ENCODE peak calls at places on chromosomes 12 and 14, in seven cellular contexts. B, R, C, N, V, W and I are unnamed samples.

GRCh38 chr14:23513466-23514008 is 38.0 kb downstream of the ZFHX2 start:
- DNase-seq in B (no peak), R (no peak), C (no peak), N (no peak), V (no peak), W (no peak), I (no peak)

GRCh38 chr12:108620236-108620879 is 13.3 kb downstream of the SELPLG start:
- DNase-seq in B (no peak), R (no peak), C (no peak), N (no peak), V (no peak), W (no peak), I (peak)

GRCh38 chr12:20415013-20415412 is 46.7 kb downstream of the PDE3A start:
- DNase-seq in B (no peak), R (no peak), C (no peak), N (no peak), V (no peak), W (no peak), I (no peak)

GRCh38 chr12:107884769-107885694 is 110.5 kb downstream of the ASCL4 start:
- DNase-seq in B (peak), R (peak), C (peak), N (no peak), V (peak), W (peak), I (peak)

GRCh38 chr12:575129-575502 is 88.1 kb downstream of the NINJ2 start:
- DNase-seq in B (peak), R (no peak), C (peak), N (no peak), V (no peak), W (no peak), I (no peak)

GRCh38 chr12:50411051-50411660 is 10.5 kb downstream of the LARP4 start:
- DNase-seq in B (no peak), R (no peak), C (no peak), N (no peak), V (no peak), W (no peak), I (peak)

GRCh38 chr14:99190696-99191662 is 81.0 kb downstream of the BCL11B start:
- DNase-seq in B (no peak), R (no peak), C (no peak), N (no peak), V (no peak), W (peak), I (no peak)

GRCh38 chr14:64845878-64846277 is 33.8 kb downstream of the SPTB start:
- DNase-seq in B (no peak), R (no peak), C (no peak), N (no peak), V (no peak), W (peak), I (no peak)

GRCh38 chr12:105393586-105393985 is 63.1 kb downstream of the C12orf75 start:
- DNase-seq in B (no peak), R (no peak), C (no peak), N (no peak), V (no peak), W (no peak), I (no peak)

GRCh38 chr14:100824946-100825690 is 800 bp upstream of the MEG3 start:
- DNase-seq in B (no peak), R (no peak), C (no peak), N (no peak), V (no peak), W (no peak), I (no peak)

GRCh38 chr12:127810026-127810425 is 456.9 kb upstream of the TMEM132C start:
- DNase-seq in B (no peak), R (no peak), C (no peak), N (no peak), V (no peak), W (no peak), I (no peak)

GRCh38 chr12:91852646-91853045 is 293.0 kb downstream of the BTG1 start:
- DNase-seq in B (no peak), R (no peak), C (no peak), N (no peak), V (no peak), W (no peak), I (no peak)

GRCh38 chr12:70469221-70469820 is 103.2 kb downstream of the KCNMB4 start:
- DNase-seq in B (no peak), R (no peak), C (no peak), N (no peak), V (no peak), W (no peak), I (peak)

GRCh38 chr14:40452674-40453073 is 1020.4 kb upstream of the FBXO33 start:
- DNase-seq in B (no peak), R (no peak), C (no peak), N (no peak), V (no peak), W (no peak), I (no peak)

GRCh38 chr14:95516554-95517209 is at the start of gene SYNE3:
- DNase-seq in B (peak), R (peak), C (peak), N (peak), V (peak), W (peak), I (no peak)

GRCh38 chr14:102659797-102660196 is 67.3 kb downstream of the RCOR1 start:
- DNase-seq in B (no peak), R (no peak), C (no peak), N (no peak), V (no peak), W (no peak), I (no peak)

GRCh38 chr12:8996682-8997405 is 7.5 kb downstream of the KLRG1 start:
- DNase-seq in B (no peak), R (no peak), C (no peak), N (no peak), V (peak), W (no peak), I (no peak)

GRCh38 chr12:21769311-21769710 is 5.2 kb downstream of the KCNJ8 start:
- DNase-seq in B (no peak), R (no peak), C (no peak), N (no peak), V (no peak), W (no peak), I (no peak)

GRCh38 chr14:71688576-71688975 is 243.7 kb upstream of the RGS6 start:
- DNase-seq in B (no peak), R (no peak), C (no peak), N (no peak), V (no peak), W (no peak), I (no peak)

GRCh38 chr14:65354715-65355114 is 57.8 kb upstream of the FUT8 start:
- DNase-seq in B (no peak), R (no peak), C (peak), N (no peak), V (no peak), W (peak), I (no peak)

GRCh38 chr12:122852336-122853275 is 17.3 kb downstream of the HIP1R start:
- DNase-seq in B (no peak), R (no peak), C (no peak), N (no peak), V (no peak), W (no peak), I (no peak)

GRCh38 chr12:132554857-132555630 is 55.3 kb downstream of the LRCOL1 start:
- DNase-seq in B (no peak), R (no peak), C (no peak), N (no peak), V (no peak), W (peak), I (peak)

GRCh38 chr14:20477211-20477876 is 8.1 kb downstream of the PNP start:
- DNase-seq in B (no peak), R (no peak), C (peak), N (no peak), V (no peak), W (no peak), I (peak)

GRCh38 chr14:21267886-21268611 is 1.2 kb downstream of the HNRNPC start:
- DNase-seq in B (no peak), R (no peak), C (no peak), N (no peak), V (no peak), W (no peak), I (no peak)

GRCh38 chr12:459430-460258 is at the start of gene B4GALNT3:
- DNase-seq in B (no peak), R (peak), C (peak), N (no peak), V (peak), W (peak), I (no peak)

GRCh38 chr14:39452680-39453079 is 20.4 kb upstream of the FBXO33 start:
- DNase-seq in B (no peak), R (no peak), C (no peak), N (no peak), V (no peak), W (no peak), I (no peak)

GRCh38 chr12:119940881-119941280 is 48.2 kb upstream of the BICDL1 start:
- DNase-seq in B (no peak), R (no peak), C (no peak), N (no peak), V (no peak), W (peak), I (no peak)

GRCh38 chr12:101616027-101616494 is 21.3 kb downstream of the MYBPC1 start:
- DNase-seq in B (no peak), R (no peak), C (no peak), N (no peak), V (no peak), W (no peak), I (peak)
- TF ChIP-seq POLR2AphosphoS5 in B (peak), R (peak), C (peak), N (no peak), V (no peak), W (no peak), I (no peak)

GRCh38 chr14:29039171-29039570 is 272.6 kb downstream of the FOXG1 start:
- DNase-seq in B (no peak), R (no peak), C (no peak), N (no peak), V (no peak), W (peak), I (no peak)

GRCh38 chr14:29045237-29045636 is 278.6 kb downstream of the FOXG1 start:
- DNase-seq in B (no peak), R (no peak), C (no peak), N (no peak), V (no peak), W (no peak), I (no peak)

GRCh38 chr14:29042546-29042945 is 276.0 kb downstream of the FOXG1 start:
- DNase-seq in B (no peak), R (no peak), C (no peak), N (no peak), V (no peak), W (no peak), I (no peak)

DNA sequence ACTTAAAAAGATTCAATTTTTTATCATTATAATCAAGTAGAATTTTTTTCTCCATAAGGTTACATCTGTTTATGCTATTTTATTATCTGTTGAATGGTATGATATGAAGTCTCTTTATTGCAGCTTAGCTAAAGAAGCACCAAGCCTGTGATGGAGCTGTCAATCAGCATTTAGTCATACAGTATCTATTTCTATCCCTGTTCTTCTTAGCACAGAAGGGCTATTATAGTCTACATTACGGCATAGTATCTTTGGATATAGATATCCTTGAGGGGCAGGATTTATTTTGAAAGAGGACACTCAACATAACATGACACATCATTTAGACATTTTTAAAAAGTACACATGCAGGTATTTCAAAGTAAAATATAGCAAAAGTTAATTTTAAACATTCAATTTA is 277.2 kb downstream of the FOXG1 start:
- DNase-seq in B (no peak), R (no peak), C (no peak), N (no peak), V (no peak), W (no peak), I (no peak)
- TF ChIP-seq POLR2AphosphoS5 in B (no peak), R (no peak), C (no peak), N (no peak), V (no peak), W (no peak), I (no peak)

DNA sequence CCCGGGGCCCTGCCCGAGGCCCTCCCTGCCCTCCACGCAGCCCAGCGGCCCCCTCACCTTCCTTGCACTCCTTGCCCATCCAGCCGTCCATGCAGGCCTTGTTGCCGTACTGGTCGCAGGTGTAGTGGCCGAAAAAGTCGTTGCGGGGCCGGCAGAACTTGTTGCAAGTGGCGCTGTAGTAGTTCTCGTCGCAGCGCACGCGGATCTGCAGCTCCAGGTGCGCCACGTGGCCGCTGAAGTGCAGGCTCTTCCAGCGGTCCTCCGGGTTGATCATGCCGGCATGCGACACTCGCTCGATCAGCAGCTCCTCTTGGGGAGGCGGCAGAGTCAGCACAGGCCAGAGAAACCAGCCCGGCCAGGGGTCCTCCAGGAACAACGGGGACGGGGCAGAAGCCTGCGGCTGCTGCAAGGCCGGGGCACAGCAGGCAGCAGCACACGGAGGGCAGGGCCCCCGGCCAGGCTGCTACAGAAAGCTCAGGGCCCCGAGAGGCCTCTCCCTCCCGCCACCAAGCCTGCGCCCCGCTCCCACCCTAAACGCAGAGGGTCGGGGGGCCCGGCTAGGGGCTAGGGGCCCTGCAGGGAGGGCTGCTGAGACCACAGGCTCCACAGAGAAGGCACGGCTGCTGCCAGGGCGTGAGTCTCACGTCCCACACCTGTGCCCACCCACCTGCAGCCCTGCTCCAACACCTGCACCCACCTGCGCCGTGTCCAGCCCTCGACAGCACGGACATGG is 12.7 kb downstream of the JAG2 start:
- DNase-seq in B (no peak), R (no peak), C (no peak), N (no peak), V (no peak), W (peak), I (no peak)
- TF ChIP-seq POLR2AphosphoS5 in B (no peak), R (no peak), C (no peak), N (no peak), V (no peak), W (no peak), I (no peak)

DNA sequence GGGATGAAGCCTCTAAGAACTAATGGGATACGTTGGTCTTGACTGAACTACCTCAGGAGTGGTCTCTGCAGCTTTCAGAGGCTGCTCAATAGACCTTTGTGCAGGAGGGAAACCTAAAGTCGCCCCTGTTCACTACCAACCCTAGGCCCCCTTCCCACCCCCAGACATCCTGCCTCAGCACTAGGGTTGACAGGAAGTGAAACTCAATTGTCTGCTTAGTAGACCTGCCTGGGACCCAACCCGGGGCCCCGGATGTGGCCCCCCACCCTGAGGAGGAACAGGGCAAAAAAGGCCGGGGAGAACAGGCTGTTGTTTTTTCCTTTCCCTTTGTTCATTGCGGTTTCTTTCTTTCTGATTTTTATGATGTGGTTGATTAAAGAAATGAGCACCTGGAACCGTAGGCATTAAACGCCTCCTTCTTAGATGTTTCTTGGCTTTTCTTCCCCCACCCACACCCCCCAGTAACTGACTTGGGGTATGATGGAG is 1.6 kb upstream of the DGKA start:
- DNase-seq in B (no peak), R (peak), C (peak), N (no peak), V (peak), W (no peak), I (peak)
- TF ChIP-seq POLR2AphosphoS5 in B (no peak), R (peak), C (no peak), N (no peak), V (no peak), W (no peak), I (no peak)

GRCh38 chr12:125871811-125872594 is 806.8 kb downstream of the AACS start:
- DNase-seq in B (no peak), R (no peak), C (no peak), N (no peak), V (no peak), W (no peak), I (no peak)
- TF ChIP-seq POLR2AphosphoS5 in B (no peak), R (no peak), C (no peak), N (no peak), V (no peak), W (no peak), I (no peak)

GRCh38 chr14:91416744-91417133 is 881 bp downstream of the CCDC88C start:
- DNase-seq in B (no peak), R (peak), C (peak), N (no peak), V (no peak), W (peak), I (no peak)

GRCh38 chr14:91417134-91417982 is at the start of gene CCDC88C:
- DNase-seq in B (no peak), R (peak), C (peak), N (peak), V (peak), W (peak), I (no peak)

GRCh38 chr14:91414475-91415342 is 2.9 kb downstream of the CCDC88C start:
- DNase-seq in B (no peak), R (no peak), C (no peak), N (no peak), V (no peak), W (peak), I (no peak)

GRCh38 chr14:91417983-91418386 is 365 bp upstream of the CCDC88C start:
- DNase-seq in B (no peak), R (peak), C (peak), N (no peak), V (no peak), W (peak), I (peak)

GRCh38 chr14:91415794-91416743 is 1.6 kb downstream of the CCDC88C start:
- DNase-seq in B (no peak), R (peak), C (peak), N (no peak), V (peak), W (peak), I (no peak)
- TF ChIP-seq POLR2AphosphoS5 in B (no peak), R (peak), C (no peak), N (no peak), V (peak), W (no peak), I (no peak)

GRCh38 chr12:124581792-124582424 is 14.5 kb upstream of the NCOR2 start:
- DNase-seq in B (no peak), R (no peak), C (no peak), N (no peak), V (no peak), W (no peak), I (no peak)
- TF ChIP-seq POLR2AphosphoS5 in B (no peak), R (no peak), C (no peak), N (no peak), V (no peak), W (no peak), I (no peak)